ENCODE peak calls at places on chromosomes 16 and 17, in four cellular contexts. Y, G, I and R are unnamed samples.
A peak's percentile ranks its signal among the peaks of the same experiment; 100 is the strongest.

GRCh38 chr17:31654936-31655335 is 204.1 kb downstream of the COPRS start:
- DNase-seq in Y (peak; percentile 12), G (no peak), I (peak; percentile 58), R (peak; percentile 10)

GRCh38 chr16:69328854-69329316 is 1.5 kb downstream of the PDF start:
- DNase-seq in Y (no peak), G (peak; percentile 70), I (no peak), R (no peak)

GRCh38 chr17:74325743-74326379 is at the start of gene KIF19:
- DNase-seq in Y (peak; percentile 65), G (no peak), I (no peak), R (no peak)

GRCh38 chr16:54171855-54172537 is 114.6 kb downstream of the IRX3 start:
- DNase-seq in Y (no peak), G (peak; percentile 62), I (peak; percentile 43), R (peak; percentile 30)

GRCh38 chr16:89586853-89587252 is 11.3 kb downstream of the CPNE7 start:
- DNase-seq in Y (no peak), G (no peak), I (no peak), R (no peak)

GRCh38 chr16:56849690-56850680 is 15.0 kb upstream of the SLC12A3 start:
- DNase-seq in Y (no peak), G (peak; percentile 80), I (no peak), R (no peak)

GRCh38 chr16:12801511-12802042 is 2.1 kb downstream of the CPPED1 start:
- DNase-seq in Y (no peak), G (peak; percentile 88), I (no peak), R (peak; percentile 95)

GRCh38 chr17:77424585-77425344 is 284.0 kb downstream of the SEC14L1 start:
- DNase-seq in Y (peak; percentile 95), G (peak; percentile 94), I (no peak), R (peak; percentile 75)

GRCh38 chr17:59734226-59734625 is 26.8 kb downstream of the VMP1 start:
- DNase-seq in Y (no peak), G (no peak), I (no peak), R (no peak)

GRCh38 chr16:1319041-1319440 is 9.6 kb downstream of the UBE2I start:
- DNase-seq in Y (no peak), G (no peak), I (no peak), R (no peak)

GRCh38 chr16:90019543-90020259 is 445 bp upstream of the DBNDD1 start:
- DNase-seq in Y (peak; percentile 40), G (peak; percentile 86), I (peak; percentile 85), R (peak; percentile 79)

GRCh38 chr16:19744670-19745069 is 26.6 kb downstream of the IQCK start:
- DNase-seq in Y (no peak), G (no peak), I (no peak), R (no peak)

GRCh38 chr17:7001562-7001961 is 5.7 kb downstream of the ALOX12 start:
- DNase-seq in Y (no peak), G (peak; percentile 31), I (peak; percentile 24), R (no peak)

GRCh38 chr17:3527468-3527867 is 30.1 kb downstream of the TRPV3 start:
- DNase-seq in Y (no peak), G (no peak), I (no peak), R (no peak)

GRCh38 chr17:3555189-3555796 is 2.3 kb downstream of the TRPV3 start:
- DNase-seq in Y (no peak), G (no peak), I (no peak), R (no peak)

GRCh38 chr16:4410335-4411075 is 5.9 kb downstream of the CORO7 start:
- DNase-seq in Y (no peak), G (peak; percentile 93), I (no peak), R (peak; percentile 93)

GRCh38 chr17:74101527-74101926 is 102.0 kb upstream of the RPL38 start:
- DNase-seq in Y (no peak), G (no peak), I (no peak), R (no peak)

GRCh38 chr17:5541610-5542202 is 42.6 kb downstream of the NLRP1 start:
- DNase-seq in Y (no peak), G (no peak), I (no peak), R (no peak)

GRCh38 chr17:34378664-34379101 is 15.7 kb upstream of the CCL1 start:
- DNase-seq in Y (no peak), G (no peak), I (no peak), R (no peak)

GRCh38 chr17:79485991-79486390 is 124.9 kb downstream of the RBFOX3 start:
- DNase-seq in Y (no peak), G (no peak), I (no peak), R (no peak)

GRCh38 chr16:79843631-79844043 is 243.1 kb upstream of the MAF start:
- DNase-seq in Y (no peak), G (no peak), I (no peak), R (no peak)

GRCh38 chr17:43791589-43791988 is 11.4 kb downstream of the CFAP97D1 start:
- DNase-seq in Y (no peak), G (peak; percentile 45), I (peak; percentile 40), R (peak; percentile 45)

GRCh38 chr17:50331085-50331791 is 14.7 kb upstream of the XYLT2 start:
- DNase-seq in Y (no peak), G (peak; percentile 95), I (no peak), R (peak; percentile 85)

GRCh38 chr17:47099451-47099986 is 89.6 kb downstream of the CDC27 start:
- DNase-seq in Y (no peak), G (no peak), I (no peak), R (no peak)

GRCh38 chr17:32783602-32784001 is 93.3 kb downstream of the MYO1D start:
- DNase-seq in Y (no peak), G (peak; percentile 65), I (no peak), R (peak; percentile 70)

GRCh38 chr16:16917201-16917600 is 538.3 kb downstream of the NPIPA7 start:
- DNase-seq in Y (no peak), G (no peak), I (no peak), R (no peak)

GRCh38 chr16:49000594-49000993 is 281.0 kb downstream of the CBLN1 start:
- DNase-seq in Y (no peak), G (no peak), I (no peak), R (no peak)

GRCh38 chr16:23428351-23428750 is 24.6 kb downstream of the COG7 start:
- DNase-seq in Y (no peak), G (no peak), I (no peak), R (no peak)

GRCh38 chr16:85734311-85735017 is 16.4 kb downstream of the C16orf74 start:
- DNase-seq in Y (no peak), G (no peak), I (no peak), R (no peak)

GRCh38 chr16:30615358-30616076 is 5.3 kb upstream of the ZNF689 start:
- DNase-seq in Y (peak; percentile 67), G (no peak), I (peak; percentile 80), R (no peak)
- TF ChIP-seq CTCF in Y (peak; percentile 46), G (peak; percentile 66), I (peak; percentile 81), R (peak; percentile 78)

GRCh38 chr17:13735444-13735843 is 133.7 kb upstream of the HS3ST3A1 start:
- DNase-seq in Y (no peak), G (no peak), I (no peak), R (peak; percentile 65)
- TF ChIP-seq CTCF in Y (no peak), G (no peak), I (no peak), R (peak; percentile 60)

GRCh38 chr16:83952940-83953795 is at the start of gene OSGIN1:
- DNase-seq in Y (peak; percentile 90), G (peak; percentile 91), I (peak; percentile 96), R (peak; percentile 92)
- TF ChIP-seq CTCF in Y (no peak), G (no peak), I (no peak), R (no peak)

DNA sequence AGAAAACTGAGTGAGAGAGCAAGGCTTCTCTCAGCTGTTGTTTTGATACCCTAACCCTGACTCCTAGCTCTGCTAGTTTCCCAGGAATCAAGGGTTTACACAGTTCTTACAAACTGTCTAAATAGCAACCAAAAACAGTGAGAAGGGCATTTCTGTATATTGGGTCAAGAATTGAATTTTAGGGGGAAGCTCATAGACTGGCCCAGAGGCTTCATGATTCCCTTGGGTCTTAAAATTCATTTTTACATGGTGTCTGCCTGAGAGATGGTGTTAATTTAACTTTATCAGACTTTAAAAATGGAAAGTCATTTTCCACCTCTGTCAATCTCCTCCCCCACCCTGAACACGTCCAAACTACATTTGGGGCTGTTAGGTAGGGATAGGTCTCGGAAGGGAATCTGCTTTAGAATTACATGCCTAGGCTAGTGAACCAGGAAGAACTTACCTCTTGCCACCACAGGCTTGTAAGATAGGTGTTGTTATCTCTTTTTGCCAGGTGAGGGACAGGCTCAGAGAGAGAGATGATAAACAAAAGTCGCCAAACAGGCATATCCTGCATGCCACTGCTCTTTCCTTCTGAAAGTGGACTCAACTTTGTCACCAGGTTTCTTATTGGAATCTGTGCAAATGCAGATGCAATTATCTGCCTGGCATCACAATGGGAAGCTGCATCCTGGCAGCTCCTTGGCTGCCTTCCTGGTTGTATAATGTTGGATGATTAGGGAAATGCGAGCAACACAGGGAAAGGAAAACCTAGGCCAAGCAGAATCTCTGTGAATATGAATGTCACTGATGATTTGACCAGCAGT is 3.1 kb downstream of the PHAF1 start:
- DNase-seq in Y (no peak), G (no peak), I (peak; percentile 16), R (no peak)
- TF ChIP-seq CTCF in Y (no peak), G (no peak), I (no peak), R (no peak)

GRCh38 chr17:16215273-16215964 is at the start of gene NCOR1:
- DNase-seq in Y (peak; percentile 94), G (peak; percentile 96), I (peak; percentile 91), R (peak; percentile 88)
- TF ChIP-seq CTCF in Y (peak; percentile 52), G (peak; percentile 44), I (no peak), R (peak; percentile 49)

DNA sequence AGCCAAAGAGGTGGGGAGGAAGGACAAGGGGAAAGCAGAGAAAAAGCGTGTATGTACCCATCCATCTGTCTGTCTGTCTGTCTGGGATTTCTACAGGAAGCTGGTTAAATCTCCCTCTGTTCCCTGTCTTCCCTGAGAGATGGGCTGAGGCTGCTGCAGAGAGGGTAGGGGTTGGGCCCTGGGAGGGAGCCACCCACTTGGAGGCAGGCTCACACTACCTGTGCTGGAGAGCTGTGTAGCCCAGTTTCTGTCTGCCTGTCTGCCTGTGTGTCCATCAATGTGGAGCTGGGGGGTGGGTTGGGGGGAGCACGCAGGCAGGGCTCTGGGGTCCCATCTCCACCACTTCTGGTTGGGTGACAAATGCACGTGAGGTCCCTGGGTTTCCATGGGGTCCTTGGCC is 18.6 kb upstream of the C17orf113 start:
- DNase-seq in Y (no peak), G (no peak), I (no peak), R (no peak)
- TF ChIP-seq CTCF in Y (no peak), G (no peak), I (no peak), R (no peak)

DNA sequence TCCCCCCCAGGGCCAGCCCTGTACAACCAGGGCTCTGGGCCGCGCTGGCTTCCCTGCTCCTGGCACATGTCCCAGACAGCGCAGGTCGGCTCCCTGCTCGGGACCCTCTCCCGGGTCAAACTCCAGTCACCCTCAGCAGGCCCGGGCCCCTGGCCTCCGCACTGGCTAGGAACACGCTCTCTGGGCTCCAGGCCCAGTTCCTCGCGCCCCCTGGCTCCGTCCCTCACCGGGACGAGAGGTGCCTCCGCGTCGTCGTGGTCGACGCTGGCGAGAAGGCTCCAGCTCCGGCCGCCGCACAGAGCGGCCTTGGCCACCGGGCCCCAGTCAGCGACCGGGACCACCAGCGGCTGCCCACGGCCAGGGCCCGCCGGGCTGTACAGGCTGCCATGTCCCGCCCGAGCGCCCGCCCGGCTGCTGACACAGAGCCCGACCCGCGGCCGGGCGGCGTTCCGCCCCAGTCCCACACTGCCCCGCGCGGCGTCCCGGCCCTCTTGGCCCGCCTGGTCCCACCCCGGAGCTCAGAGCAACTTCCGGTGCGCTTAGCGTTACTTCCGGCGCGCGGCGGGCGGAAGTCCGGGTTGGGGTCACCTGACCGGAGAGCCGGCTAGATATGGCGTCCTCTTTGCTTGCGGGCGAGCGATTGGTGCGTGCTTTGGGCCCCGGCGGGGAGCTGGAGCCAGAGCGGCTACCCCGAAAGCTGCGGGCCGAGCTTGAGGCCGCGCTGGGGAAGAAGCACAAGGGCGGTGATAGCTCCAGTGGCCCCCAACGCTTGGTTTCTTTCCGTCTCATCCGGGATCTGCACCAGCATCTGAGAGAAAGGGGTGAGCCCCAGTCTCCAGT is at the start of gene POLDIP2:
- DNase-seq in Y (peak; percentile 96), G (peak; percentile 95), I (peak; percentile 96), R (peak; percentile 91)
- TF ChIP-seq CTCF in Y (peak; percentile 34), G (no peak), I (no peak), R (peak; percentile 31)